ENCODE peak calls at places on chromosome 7, in six cellular contexts. One of them, this sample, is unnamed.
A peak's percentile ranks its signal among the peaks of the same experiment; 100 is the strongest.

GRCh38 chr7:83807770-83808169 is 158.8 kb upstream of the SEMA3E start:
- DNase-seq in stomach: no peak
- DNase-seq in suprapubic skin: no peak
- DNase-seq in transverse colon: no peak
- DNase-seq in SK-N-SH: no peak
- DNase-seq in HepG2: no peak
- DNase-seq in this sample: no peak

GRCh38 chr7:91397612-91398011 is 133.4 kb downstream of the FZD1 start:
- DNase-seq in transverse colon: no peak
- DNase-seq in suprapubic skin: no peak
- DNase-seq in HepG2: no peak
- DNase-seq in stomach: no peak
- DNase-seq in SK-N-SH: no peak
- DNase-seq in this sample: no peak

GRCh38 chr7:77684030-77684429 is 12.2 kb upstream of the RSBN1L start:
- DNase-seq in HepG2: no peak
- DNase-seq in SK-N-SH: no peak
- DNase-seq in stomach: no peak
- DNase-seq in transverse colon: no peak
- DNase-seq in suprapubic skin: peak; percentile 74
- DNase-seq in this sample: no peak

GRCh38 chr7:22613466-22613865 is 113.5 kb upstream of the STEAP1B start:
- DNase-seq in stomach: no peak
- DNase-seq in HepG2: no peak
- DNase-seq in suprapubic skin: no peak
- DNase-seq in SK-N-SH: no peak
- DNase-seq in transverse colon: no peak
- DNase-seq in this sample: no peak

GRCh38 chr7:36227223-36227622 is 74.2 kb downstream of the EEPD1 start:
- DNase-seq in SK-N-SH: no peak
- DNase-seq in stomach: peak; percentile 30
- DNase-seq in HepG2: no peak
- DNase-seq in suprapubic skin: peak; percentile 82
- DNase-seq in transverse colon: peak; percentile 54
- DNase-seq in this sample: no peak

GRCh38 chr7:139914306-139914747 is 85.3 kb downstream of the TBXAS1 start:
- DNase-seq in transverse colon: no peak
- DNase-seq in suprapubic skin: no peak
- DNase-seq in HepG2: no peak
- DNase-seq in stomach: no peak
- DNase-seq in SK-N-SH: no peak
- DNase-seq in this sample: no peak

GRCh38 chr7:26688388-26688787 is 176.0 kb downstream of the SKAP2 start:
- DNase-seq in HepG2: peak; percentile 96
- DNase-seq in transverse colon: no peak
- DNase-seq in SK-N-SH: no peak
- DNase-seq in suprapubic skin: no peak
- DNase-seq in stomach: no peak
- DNase-seq in this sample: no peak

GRCh38 chr7:146090023-146090645 is 26.5 kb upstream of the CNTNAP2 start:
- DNase-seq in SK-N-SH: peak; percentile 58
- DNase-seq in transverse colon: no peak
- DNase-seq in suprapubic skin: no peak
- DNase-seq in HepG2: peak; percentile 8
- DNase-seq in stomach: no peak
- DNase-seq in this sample: no peak

GRCh38 chr7:50803359-50804337 is 21.0 kb upstream of the GRB10 start:
- DNase-seq in suprapubic skin: no peak
- DNase-seq in SK-N-SH: no peak
- DNase-seq in transverse colon: no peak
- DNase-seq in stomach: no peak
- DNase-seq in HepG2: no peak
- DNase-seq in this sample: no peak

GRCh38 chr7:28297821-28298439 is 114.4 kb upstream of the CREB5 start:
- DNase-seq in stomach: no peak
- DNase-seq in HepG2: no peak
- DNase-seq in transverse colon: no peak
- DNase-seq in suprapubic skin: no peak
- DNase-seq in SK-N-SH: no peak
- DNase-seq in this sample: no peak

DNA sequence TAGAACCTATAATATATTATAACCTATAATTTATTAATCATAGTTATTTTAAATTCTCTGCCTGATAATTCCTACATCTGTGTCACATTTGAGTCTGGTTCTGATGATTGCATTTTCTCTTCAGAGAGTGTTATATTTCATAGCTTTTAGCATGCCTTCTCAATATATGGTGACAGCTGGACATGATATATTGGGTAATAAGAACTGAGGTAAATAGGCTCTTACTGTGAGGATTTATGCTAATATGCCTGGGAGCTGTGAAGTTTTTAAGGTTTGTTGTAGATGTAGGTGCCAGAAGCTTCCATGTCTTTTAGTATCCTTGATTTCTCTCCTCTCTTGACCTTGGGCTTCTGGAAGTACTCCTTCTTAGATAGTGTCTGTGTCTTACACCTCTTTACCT is 325.9 kb upstream of the SEMA3D start:
- DNase-seq in stomach: no peak
- DNase-seq in suprapubic skin: no peak
- DNase-seq in SK-N-SH: no peak
- DNase-seq in HepG2: no peak
- DNase-seq in transverse colon: no peak
- DNase-seq in this sample: no peak
- TF ChIP-seq POLR2AphosphoS5 in stomach: no peak
- TF ChIP-seq POLR2AphosphoS5 in suprapubic skin: no peak
- TF ChIP-seq POLR2AphosphoS5 in SK-N-SH: no peak
- TF ChIP-seq POLR2AphosphoS5 in HepG2: no peak
- TF ChIP-seq POLR2AphosphoS5 in transverse colon: no peak
- TF ChIP-seq POLR2AphosphoS5 in this sample: no peak

DNA sequence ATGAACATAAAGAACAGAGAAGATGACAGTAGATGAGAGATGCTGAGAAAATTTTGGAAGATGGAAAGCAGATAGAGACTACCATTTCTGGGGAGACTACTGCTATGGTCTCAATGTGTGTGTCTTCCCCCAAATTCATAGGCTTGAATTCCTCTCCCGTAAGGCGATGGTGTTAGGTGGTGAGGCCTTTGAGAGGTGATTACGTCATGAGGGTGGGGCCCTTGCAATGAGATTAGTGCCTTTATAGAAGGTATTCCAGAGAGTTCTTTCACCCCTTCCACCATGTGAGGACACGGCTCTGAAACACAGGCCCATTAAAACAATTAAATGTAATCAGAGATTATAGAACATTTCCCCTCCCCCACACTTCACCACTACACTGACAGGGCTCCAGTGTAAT is 23.9 kb downstream of the CARD11 start:
- DNase-seq in suprapubic skin: no peak
- DNase-seq in SK-N-SH: no peak
- DNase-seq in HepG2: no peak
- DNase-seq in stomach: no peak
- DNase-seq in transverse colon: no peak
- DNase-seq in this sample: no peak
- TF ChIP-seq EP300 in suprapubic skin: no peak
- TF ChIP-seq EP300 in SK-N-SH: no peak
- TF ChIP-seq EP300 in HepG2: no peak
- TF ChIP-seq EP300 in stomach: no peak
- TF ChIP-seq EP300 in transverse colon: no peak
- TF ChIP-seq EP300 in this sample: no peak

GRCh38 chr7:361680-362415 is 71.9 kb downstream of the FOXL3 start:
- DNase-seq in HepG2: no peak
- DNase-seq in transverse colon: no peak
- DNase-seq in stomach: no peak
- DNase-seq in suprapubic skin: no peak
- DNase-seq in SK-N-SH: no peak
- DNase-seq in this sample: no peak

GRCh38 chr7:364536-364935 is 74.6 kb downstream of the FOXL3 start:
- DNase-seq in HepG2: no peak
- DNase-seq in SK-N-SH: no peak
- DNase-seq in transverse colon: no peak
- DNase-seq in suprapubic skin: no peak
- DNase-seq in stomach: no peak
- DNase-seq in this sample: no peak

GRCh38 chr7:360454-361100 is 70.6 kb downstream of the FOXL3 start:
- DNase-seq in SK-N-SH: no peak
- DNase-seq in transverse colon: no peak
- DNase-seq in HepG2: no peak
- DNase-seq in suprapubic skin: no peak
- DNase-seq in stomach: no peak
- DNase-seq in this sample: no peak

GRCh38 chr7:363626-364025 is 73.7 kb downstream of the FOXL3 start:
- DNase-seq in transverse colon: no peak
- DNase-seq in HepG2: no peak
- DNase-seq in suprapubic skin: no peak
- DNase-seq in stomach: no peak
- DNase-seq in SK-N-SH: no peak
- DNase-seq in this sample: no peak

DNA sequence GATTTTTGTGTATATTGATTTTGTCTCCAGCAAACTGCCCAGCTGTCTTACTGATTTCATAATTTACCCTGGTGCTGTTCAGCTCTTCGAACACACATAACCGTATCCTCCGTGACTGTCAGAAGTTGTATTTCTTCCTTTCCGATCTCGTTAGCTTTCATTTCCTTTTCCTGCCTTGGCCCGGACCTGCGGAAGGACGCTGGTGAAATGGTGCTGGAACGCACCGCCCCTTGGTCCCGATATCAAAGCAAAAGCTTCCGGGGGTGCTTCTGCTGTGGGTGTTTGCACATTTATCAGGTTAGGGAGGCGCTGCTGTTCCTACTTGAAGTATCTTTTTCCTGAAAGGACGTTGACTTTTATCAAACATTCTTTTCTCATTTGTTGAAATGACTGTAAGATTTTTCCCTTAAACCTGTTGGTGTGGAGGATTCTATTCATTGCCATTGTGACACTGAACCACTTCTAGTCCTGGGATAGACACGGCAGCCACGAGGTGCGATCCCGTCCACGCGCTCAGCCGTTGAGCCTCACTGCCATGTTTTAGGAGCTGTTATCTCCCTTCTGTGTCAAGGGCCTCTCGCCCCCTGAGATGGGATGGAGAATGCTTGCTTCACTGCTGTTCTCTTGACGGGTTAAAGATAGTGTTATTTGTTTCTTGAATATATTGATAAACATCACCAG is 72.6 kb downstream of the FOXL3 start:
- DNase-seq in SK-N-SH: no peak
- DNase-seq in HepG2: no peak
- DNase-seq in transverse colon: peak; percentile 39
- DNase-seq in stomach: no peak
- DNase-seq in suprapubic skin: no peak
- DNase-seq in this sample: no peak
- TF ChIP-seq POLR2AphosphoS5 in SK-N-SH: no peak
- TF ChIP-seq POLR2AphosphoS5 in HepG2: no peak
- TF ChIP-seq POLR2AphosphoS5 in transverse colon: no peak
- TF ChIP-seq POLR2AphosphoS5 in stomach: peak; percentile 55
- TF ChIP-seq POLR2AphosphoS5 in suprapubic skin: no peak
- TF ChIP-seq POLR2AphosphoS5 in this sample: no peak

DNA sequence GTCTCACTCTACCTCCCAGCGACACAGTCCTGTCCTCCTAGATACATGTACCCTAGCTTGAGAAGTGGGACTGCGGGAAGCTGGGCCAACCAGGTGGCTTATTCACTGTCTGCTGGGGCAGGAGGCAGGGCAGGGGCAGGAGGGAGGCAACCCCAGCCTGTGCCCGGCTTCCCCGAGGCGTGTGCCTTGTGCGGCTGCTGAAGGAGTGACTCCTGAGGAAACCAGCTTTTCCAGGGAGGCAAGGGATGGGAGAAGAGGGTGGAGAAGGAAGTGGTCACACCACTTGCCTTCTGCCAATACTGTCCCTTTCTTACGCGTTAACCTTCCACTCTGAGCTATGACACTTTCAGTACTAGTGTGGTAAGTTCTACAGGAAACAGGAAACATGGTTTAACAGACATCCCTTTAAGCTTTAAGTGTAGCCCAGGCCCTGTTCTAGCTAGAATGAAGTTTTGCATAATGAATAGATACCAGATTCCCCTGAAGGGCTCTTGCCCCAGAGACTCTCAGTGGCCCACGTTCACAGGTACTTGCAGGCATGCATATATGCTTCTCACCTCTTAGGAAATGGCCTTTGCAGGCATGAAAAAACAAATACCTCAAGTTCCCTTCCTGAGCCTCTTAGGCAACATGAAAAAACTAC is 40.6 kb downstream of the SYPL1 start:
- DNase-seq in HepG2: no peak
- DNase-seq in transverse colon: peak; percentile 68
- DNase-seq in suprapubic skin: no peak
- DNase-seq in stomach: peak; percentile 71
- DNase-seq in SK-N-SH: peak; percentile 49
- DNase-seq in this sample: no peak
- TF ChIP-seq EP300 in HepG2: no peak
- TF ChIP-seq EP300 in transverse colon: no peak
- TF ChIP-seq EP300 in suprapubic skin: no peak
- TF ChIP-seq EP300 in stomach: no peak
- TF ChIP-seq EP300 in SK-N-SH: no peak
- TF ChIP-seq EP300 in this sample: no peak

GRCh38 chr7:106841896-106842390 is 23.1 kb upstream of the PIK3CG start:
- DNase-seq in transverse colon: no peak
- DNase-seq in suprapubic skin: no peak
- DNase-seq in SK-N-SH: peak; percentile 47
- DNase-seq in HepG2: no peak
- DNase-seq in stomach: no peak
- DNase-seq in this sample: peak; percentile 64
- TF ChIP-seq POLR2AphosphoS5 in transverse colon: no peak
- TF ChIP-seq POLR2AphosphoS5 in suprapubic skin: no peak
- TF ChIP-seq POLR2AphosphoS5 in SK-N-SH: no peak
- TF ChIP-seq POLR2AphosphoS5 in HepG2: no peak
- TF ChIP-seq POLR2AphosphoS5 in stomach: no peak
- TF ChIP-seq POLR2AphosphoS5 in this sample: no peak

GRCh38 chr7:31979690-31980330 is 90.4 kb downstream of the PDE1C start:
- DNase-seq in transverse colon: no peak
- DNase-seq in HepG2: no peak
- DNase-seq in stomach: no peak
- DNase-seq in SK-N-SH: no peak
- DNase-seq in suprapubic skin: no peak
- DNase-seq in this sample: no peak
- TF ChIP-seq EP300 in transverse colon: no peak
- TF ChIP-seq EP300 in HepG2: no peak
- TF ChIP-seq EP300 in stomach: no peak
- TF ChIP-seq EP300 in SK-N-SH: no peak
- TF ChIP-seq EP300 in suprapubic skin: no peak
- TF ChIP-seq EP300 in this sample: no peak

DNA sequence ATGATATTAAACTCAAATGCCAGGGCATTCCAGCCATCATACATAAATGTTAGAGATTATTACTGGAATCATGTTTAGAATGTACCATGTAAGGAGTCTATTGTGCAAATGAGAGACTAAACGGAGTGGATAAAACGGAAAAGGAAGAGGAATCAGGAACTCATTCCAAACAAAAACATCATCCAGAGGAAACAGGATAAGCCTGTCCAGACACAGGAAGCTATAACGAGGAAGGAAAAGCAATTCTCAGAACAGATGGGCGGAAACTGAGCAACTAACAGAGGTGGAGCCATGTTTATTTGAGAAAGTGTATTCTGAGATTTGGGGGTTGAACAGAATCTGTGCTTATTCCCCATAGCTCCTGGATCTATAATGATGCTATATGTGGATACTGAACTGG is 52.3 kb upstream of the TRIM24 start:
- DNase-seq in suprapubic skin: no peak
- DNase-seq in HepG2: no peak
- DNase-seq in stomach: no peak
- DNase-seq in SK-N-SH: no peak
- DNase-seq in transverse colon: no peak
- DNase-seq in this sample: no peak
- TF ChIP-seq POLR2AphosphoS5 in suprapubic skin: no peak
- TF ChIP-seq POLR2AphosphoS5 in HepG2: no peak
- TF ChIP-seq POLR2AphosphoS5 in stomach: no peak
- TF ChIP-seq POLR2AphosphoS5 in SK-N-SH: no peak
- TF ChIP-seq POLR2AphosphoS5 in transverse colon: no peak
- TF ChIP-seq POLR2AphosphoS5 in this sample: no peak

This sample was measured in esophagus muscularis mucosa.